ENCODE peak calls at places on chromosomes 4 and X, in five cellular contexts. P, N, Z, B and A are unnamed samples.

GRCh38 chr4:19580090-19580489 is 671.6 kb upstream of the SLIT2 start:
- DNase-seq in P (no peak), N (no peak), Z (no peak), B (no peak), A (no peak)

GRCh38 chr4:146943691-146944375 is 1.8 kb downstream of the TTC29 start:
- DNase-seq in P (no peak), N (no peak), Z (no peak), B (no peak), A (no peak)

GRCh38 chr4:71029504-71029903 is 36.1 kb downstream of the DCK start:
- DNase-seq in P (no peak), N (no peak), Z (no peak), B (no peak), A (no peak)

GRCh38 chrX:107596651-107597050 is 31.7 kb upstream of the PRPS1 start:
- DNase-seq in P (no peak), N (no peak), Z (no peak), B (no peak), A (no peak)

GRCh38 chr4:55184600-55185523 is 59.5 kb upstream of the KDR start:
- DNase-seq in P (no peak), N (no peak), Z (peak; percentile 78), B (peak; percentile 54), A (no peak)

GRCh38 chr4:119233750-119234149 is 21.2 kb downstream of the USP53 start:
- DNase-seq in P (no peak), N (no peak), Z (no peak), B (peak; percentile 38), A (no peak)

GRCh38 chrX:39480966-39481365 is 616.8 kb downstream of the BCOR start:
- DNase-seq in P (no peak), N (no peak), Z (no peak), B (no peak), A (no peak)

GRCh38 chrX:68939868-68940267 is 111.0 kb downstream of the EFNB1 start:
- DNase-seq in P (no peak), N (no peak), Z (no peak), B (no peak), A (no peak)

GRCh38 chr4:189519189-189519588 is 421.5 kb upstream of the FRG1 start:
- DNase-seq in P (no peak), N (no peak), Z (no peak), B (no peak), A (no peak)

GRCh38 chrX:66602381-66602938 is 36.4 kb downstream of the EDA2R start:
- DNase-seq in P (no peak), N (no peak), Z (no peak), B (peak; percentile 4), A (no peak)

GRCh38 chrX:94053575-94053974 is 379.6 kb downstream of the FAM133A start:
- DNase-seq in P (no peak), N (no peak), Z (no peak), B (no peak), A (no peak)

GRCh38 chr4:74471228-74471627 is 26.3 kb downstream of the AREG start:
- DNase-seq in P (no peak), N (no peak), Z (no peak), B (no peak), A (no peak)

GRCh38 chr4:54550415-54551171 is 107.2 kb upstream of the KIT start:
- DNase-seq in P (no peak), N (no peak), Z (no peak), B (no peak), A (peak; percentile 30)

GRCh38 chr4:140044314-140044991 is 109.5 kb downstream of the MAML3 start:
- DNase-seq in P (no peak), N (no peak), Z (no peak), B (no peak), A (no peak)

GRCh38 chr4:7395635-7396034 is 39.1 kb downstream of the PSAPL1 start:
- DNase-seq in P (no peak), N (no peak), Z (no peak), B (no peak), A (peak; percentile 1)

GRCh38 chrX:111181883-111182400 is 86.0 kb downstream of the PAK3 start:
- DNase-seq in P (no peak), N (no peak), Z (no peak), B (no peak), A (no peak)

GRCh38 chr4:22071749-22072148 is 123.2 kb upstream of the KCNIP4 start:
- DNase-seq in P (no peak), N (no peak), Z (no peak), B (no peak), A (no peak)

GRCh38 chrX:9197231-9197630 is 163.3 kb upstream of the FAM9B start:
- DNase-seq in P (no peak), N (no peak), Z (no peak), B (no peak), A (no peak)

GRCh38 chr4:108901271-108901670 is 138.4 kb upstream of the ETNPPL start:
- DNase-seq in P (no peak), N (no peak), Z (no peak), B (no peak), A (no peak)